ENCODE peak calls at places on chromosomes 6 and 20, in five cellular contexts. S is KBM-7, D is T-cell, R is kidney tubule cell, H is RCC 7860. Y is an unnamed sample.

GRCh38 chr20:63735859-63736718 is at the start of gene LIME1:
- DNase-seq in S (no peak), H (no peak), R (no peak), D (peak), Y (peak)

GRCh38 chr6:28875348-28875747 is 48.4 kb downstream of the TRIM27 start:
- DNase-seq in R (no peak), D (no peak), S (no peak), H (no peak), Y (no peak)

GRCh38 chr6:36852481-36853147 is 13.4 kb upstream of the CPNE5 start:
- DNase-seq in S (no peak), D (no peak), H (peak), R (peak), Y (no peak)

GRCh38 chr20:36845288-36845969 is 30.5 kb upstream of the TLDC2 start:
- DNase-seq in R (no peak), S (no peak), H (no peak), D (no peak), Y (no peak)

GRCh38 chr20:14495066-14495465 is 157.7 kb upstream of the FLRT3 start:
- DNase-seq in S (no peak), H (no peak), D (no peak), R (peak), Y (no peak)

GRCh38 chr20:24033151-24033550 is 44.6 kb upstream of the GGTLC1 start:
- DNase-seq in S (no peak), D (no peak), H (no peak), R (peak), Y (no peak)

GRCh38 chr6:14365393-14365792 is 247.8 kb downstream of the CD83 start:
- DNase-seq in R (peak), H (no peak), D (no peak), S (no peak), Y (no peak)

GRCh38 chr6:19999319-20000191 is 162.4 kb downstream of the ID4 start:
- DNase-seq in S (peak), R (peak), D (no peak), H (peak), Y (no peak)